ENCODE peak calls at places on chromosomes 11 and 22, in nine cellular contexts. C is gastrocnemius medialis, Z is spleen, L is uterus, I is mesendoderm, E is choroid plexus epithelial cell, S is AG10803, X is lower leg skin, G is GM06990. W is an unnamed sample.

GRCh38 chr22:24412274-24412673 is 15.1 kb upstream of the ADORA2A start:
- DNase-seq in L (no peak), S (no peak), Z (no peak), C (no peak), E (no peak), X (peak), G (no peak), I (no peak), W (no peak)

GRCh38 chr11:94134651-94135512 is 6.2 kb downstream of the PANX1 start:
- DNase-seq in G (no peak), E (peak), I (no peak), X (peak), L (peak), S (peak), Z (no peak), C (peak), W (peak)

GRCh38 chr11:132504501-132505041 is 1027.7 kb downstream of the OPCML start:
- DNase-seq in E (no peak), L (no peak), Z (no peak), C (no peak), X (no peak), G (no peak), I (peak), S (no peak), W (no peak)

GRCh38 chr22:33492210-33492651 is 428.0 kb downstream of the LARGE1 start:
- DNase-seq in C (no peak), E (peak), X (no peak), L (no peak), G (no peak), S (peak), Z (no peak), I (peak), W (no peak)

GRCh38 chr11:68352591-68352990 is 40.2 kb downstream of the LRP5 start:
- DNase-seq in I (no peak), L (no peak), X (no peak), E (no peak), C (no peak), S (no peak), Z (no peak), G (no peak), W (no peak)

GRCh38 chr11:5247479-5248192 is 2.0 kb downstream of the HBG1 start:
- DNase-seq in G (no peak), Z (no peak), I (no peak), C (no peak), E (no peak), S (no peak), L (no peak), X (no peak), W (no peak)

GRCh38 chr11:123509737-123510578 is 79.9 kb downstream of the GRAMD1B start:
- DNase-seq in G (no peak), I (peak), X (peak), C (no peak), E (peak), L (no peak), S (peak), Z (no peak), W (no peak)

GRCh38 chr11:103959279-103959930 is 77.0 kb upstream of the DDI1 start:
- DNase-seq in E (peak), L (no peak), C (no peak), G (peak), I (peak), X (no peak), S (peak), Z (no peak), W (no peak)

GRCh38 chr11:24298126-24298525 is 198.7 kb upstream of the LUZP2 start:
- DNase-seq in C (no peak), Z (no peak), I (no peak), L (no peak), X (no peak), G (no peak), E (peak), S (no peak), W (no peak)

GRCh38 chr11:66857927-66858185 is 992 bp downstream of the LRFN4 start:
- DNase-seq in X (no peak), E (no peak), S (no peak), G (no peak), L (no peak), C (no peak), Z (peak), I (no peak), W (no peak)

GRCh38 chr11:94793002-94793401 is 24.8 kb downstream of the AMOTL1 start:
- DNase-seq in Z (no peak), C (no peak), I (no peak), S (peak), L (no peak), G (no peak), X (no peak), E (no peak), W (no peak)

GRCh38 chr11:115644846-115645245 is 140.6 kb upstream of the CADM1 start:
- DNase-seq in Z (no peak), S (no peak), X (no peak), C (no peak), L (no peak), I (no peak), E (no peak), G (no peak), W (no peak)

GRCh38 chr11:134098566-134099184 is 29.8 kb downstream of the JAM3 start:
- DNase-seq in S (no peak), E (peak), I (peak), X (no peak), G (no peak), L (no peak), Z (no peak), C (no peak), W (no peak)

GRCh38 chr11:86205415-86206268 is 38.9 kb upstream of the EED start:
- DNase-seq in E (no peak), G (no peak), L (no peak), S (no peak), C (no peak), I (no peak), X (no peak), Z (no peak), W (no peak)

GRCh38 chr11:86201371-86201770 is 43.2 kb upstream of the EED start:
- DNase-seq in C (no peak), L (no peak), G (no peak), X (no peak), S (peak), E (no peak), I (no peak), Z (no peak), W (no peak)

GRCh38 chr11:86204356-86204755 is 40.2 kb upstream of the EED start:
- DNase-seq in C (no peak), X (no peak), I (no peak), L (no peak), S (no peak), E (no peak), Z (no peak), G (no peak), W (no peak)

GRCh38 chr11:86198156-86198555 is 46.4 kb upstream of the EED start:
- DNase-seq in L (no peak), G (no peak), Z (no peak), C (no peak), S (no peak), E (no peak), I (no peak), X (no peak), W (no peak)

DNA sequence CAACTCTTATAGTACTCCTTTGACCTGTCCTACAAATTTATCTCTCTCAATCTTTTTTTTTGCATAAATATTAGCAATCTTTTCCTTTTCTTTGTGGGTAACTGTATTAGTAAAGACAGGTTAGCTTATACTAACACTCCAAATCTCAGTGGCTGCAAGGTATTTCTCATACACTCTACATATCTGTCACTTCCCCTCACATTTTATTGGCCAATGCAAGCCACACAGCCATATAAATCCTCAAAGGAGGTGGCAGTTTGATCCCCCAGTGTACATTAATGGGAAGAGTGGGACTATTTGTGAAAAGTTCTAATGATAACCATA is 42.6 kb upstream of the EED start:
- DNase-seq in G (no peak), X (no peak), L (no peak), I (no peak), Z (no peak), S (no peak), E (no peak), C (no peak), W (no peak)
- H3K4me3 ChIP-seq in G (peak), X (no peak), L (no peak), I (no peak), Z (peak), S (peak), E (peak), C (peak), W (no peak)

GRCh38 chr11:10761085-10761698 is 10.1 kb downstream of the CTR9 start:
- DNase-seq in S (no peak), C (no peak), X (no peak), L (no peak), G (no peak), E (no peak), I (no peak), Z (no peak), W (no peak)
- H3K4me3 ChIP-seq in S (no peak), C (no peak), X (no peak), L (no peak), G (no peak), E (no peak), I (no peak), Z (no peak), W (no peak)

GRCh38 chr11:61552108-61552635 is 28.7 kb downstream of the SYT7 start:
- DNase-seq in E (no peak), L (no peak), S (no peak), I (no peak), X (no peak), Z (no peak), C (no peak), G (no peak), W (no peak)

GRCh38 chr11:61550665-61551227 is 30.1 kb downstream of the SYT7 start:
- DNase-seq in L (no peak), G (no peak), C (no peak), X (no peak), E (no peak), I (no peak), Z (no peak), S (no peak), W (no peak)

GRCh38 chr11:61551630-61552029 is 29.2 kb downstream of the SYT7 start:
- DNase-seq in G (no peak), Z (no peak), L (no peak), S (peak), I (no peak), X (no peak), C (no peak), E (peak), W (no peak)

GRCh38 chr11:61549177-61549576 is 31.7 kb downstream of the SYT7 start:
- DNase-seq in L (no peak), G (no peak), X (no peak), C (no peak), E (no peak), S (no peak), Z (no peak), I (no peak), W (no peak)

GRCh38 chr11:61549662-61550568 is 31.0 kb downstream of the SYT7 start:
- DNase-seq in S (no peak), L (no peak), C (no peak), I (no peak), Z (no peak), G (no peak), X (no peak), E (no peak), W (no peak)
- H3K4me3 ChIP-seq in S (no peak), L (no peak), C (no peak), I (no peak), Z (no peak), G (no peak), X (no peak), E (no peak), W (no peak)

DNA sequence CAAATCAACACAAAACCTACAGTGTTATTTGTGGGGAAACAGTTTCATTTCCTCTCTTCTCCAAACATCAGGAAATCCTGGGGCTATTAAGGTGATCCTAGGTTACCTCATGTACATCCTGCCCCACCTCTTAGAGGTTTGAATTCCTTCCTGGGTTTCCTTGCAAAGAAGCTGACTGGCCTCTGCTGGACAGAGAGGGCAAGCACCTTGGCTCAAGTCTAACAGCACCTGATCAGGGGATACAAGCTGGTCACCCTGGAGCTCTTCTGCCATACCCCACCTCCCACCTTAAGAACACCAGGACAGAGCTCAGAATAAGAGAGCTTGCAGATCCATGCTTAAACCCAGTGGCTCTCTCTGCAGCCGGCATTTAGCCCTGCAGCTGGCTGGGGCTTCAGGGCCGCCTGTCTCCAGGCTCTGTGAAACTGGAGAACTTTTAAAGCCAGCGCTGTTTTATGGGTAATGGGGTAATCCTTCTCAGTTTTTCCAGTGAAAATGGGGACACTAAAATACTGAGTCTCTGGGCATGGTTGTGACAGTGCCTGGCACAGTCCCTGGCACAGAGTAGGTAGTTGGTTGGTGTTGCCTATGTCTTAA is 386.6 kb upstream of the NARS2 start:
- DNase-seq in S (peak), I (peak), Z (no peak), G (no peak), L (no peak), E (peak), C (no peak), X (peak), W (peak)
- H3K4me3 ChIP-seq in S (no peak), I (no peak), Z (no peak), G (no peak), L (no peak), E (no peak), C (no peak), X (no peak), W (no peak)

GRCh38 chr22:38081636-38081940 is 2.4 kb downstream of the SLC16A8 start:
- DNase-seq in S (no peak), Z (no peak), X (no peak), C (no peak), E (no peak), L (no peak), G (no peak), I (no peak), W (no peak)
- H3K4me3 ChIP-seq in S (no peak), Z (peak), X (peak), C (peak), E (no peak), L (no peak), G (no peak), I (no peak), W (no peak)

GRCh38 chr11:119316017-119316728 is 757 bp downstream of the MCAM start:
- DNase-seq in C (no peak), E (no peak), Z (no peak), S (no peak), X (no peak), L (peak), I (no peak), G (no peak), W (no peak)

GRCh38 chr11:119316729-119317591 is at the start of gene MCAM:
- DNase-seq in L (peak), Z (no peak), I (peak), C (no peak), S (no peak), X (no peak), G (peak), E (peak), W (no peak)

GRCh38 chr11:119318240-119319135 is 1.6 kb upstream of the MCAM start:
- DNase-seq in C (no peak), S (peak), G (peak), L (no peak), X (peak), I (peak), Z (no peak), E (peak), W (no peak)

GRCh38 chr11:119319136-119319701 is 2.3 kb upstream of the MCAM start:
- DNase-seq in L (no peak), G (no peak), Z (no peak), X (peak), S (no peak), E (no peak), C (no peak), I (no peak), W (peak)

DNA sequence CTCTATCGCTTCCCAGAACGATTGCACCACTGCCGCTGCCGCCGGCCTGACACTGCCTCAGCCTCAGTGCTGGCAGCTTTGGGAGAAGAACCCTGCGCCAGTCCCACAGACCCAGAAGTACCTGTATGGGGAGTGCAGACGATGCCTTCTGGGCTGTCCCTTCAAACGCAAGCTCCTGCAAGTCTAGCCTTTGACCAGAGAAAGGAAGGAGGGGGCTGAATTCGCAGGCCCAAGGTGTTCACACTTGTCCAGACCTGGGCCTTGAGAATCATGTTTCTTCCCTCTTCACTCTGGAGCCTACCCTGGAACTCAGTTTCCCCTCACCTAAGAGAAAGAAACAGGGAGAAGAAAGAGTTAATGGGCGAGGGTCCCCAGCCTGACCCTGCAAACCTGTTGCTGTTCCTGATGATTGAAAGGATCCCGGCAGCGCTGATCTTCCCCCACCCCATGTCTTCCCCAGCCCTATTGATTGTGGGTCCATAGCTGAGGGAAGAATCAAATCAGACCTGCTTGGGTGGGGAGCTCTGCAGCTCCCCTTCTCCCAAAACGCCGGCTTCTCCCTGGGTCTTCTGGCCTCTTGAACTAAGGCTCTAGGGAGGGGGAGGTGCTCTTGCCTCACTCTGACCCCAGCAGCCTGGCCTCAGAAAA is 786 bp upstream of the MCAM start:
- DNase-seq in X (no peak), E (no peak), C (no peak), Z (no peak), I (no peak), G (no peak), S (no peak), L (no peak), W (no peak)
- H3K4me3 ChIP-seq in X (no peak), E (no peak), C (peak), Z (peak), I (no peak), G (peak), S (peak), L (peak), W (peak)

DNA sequence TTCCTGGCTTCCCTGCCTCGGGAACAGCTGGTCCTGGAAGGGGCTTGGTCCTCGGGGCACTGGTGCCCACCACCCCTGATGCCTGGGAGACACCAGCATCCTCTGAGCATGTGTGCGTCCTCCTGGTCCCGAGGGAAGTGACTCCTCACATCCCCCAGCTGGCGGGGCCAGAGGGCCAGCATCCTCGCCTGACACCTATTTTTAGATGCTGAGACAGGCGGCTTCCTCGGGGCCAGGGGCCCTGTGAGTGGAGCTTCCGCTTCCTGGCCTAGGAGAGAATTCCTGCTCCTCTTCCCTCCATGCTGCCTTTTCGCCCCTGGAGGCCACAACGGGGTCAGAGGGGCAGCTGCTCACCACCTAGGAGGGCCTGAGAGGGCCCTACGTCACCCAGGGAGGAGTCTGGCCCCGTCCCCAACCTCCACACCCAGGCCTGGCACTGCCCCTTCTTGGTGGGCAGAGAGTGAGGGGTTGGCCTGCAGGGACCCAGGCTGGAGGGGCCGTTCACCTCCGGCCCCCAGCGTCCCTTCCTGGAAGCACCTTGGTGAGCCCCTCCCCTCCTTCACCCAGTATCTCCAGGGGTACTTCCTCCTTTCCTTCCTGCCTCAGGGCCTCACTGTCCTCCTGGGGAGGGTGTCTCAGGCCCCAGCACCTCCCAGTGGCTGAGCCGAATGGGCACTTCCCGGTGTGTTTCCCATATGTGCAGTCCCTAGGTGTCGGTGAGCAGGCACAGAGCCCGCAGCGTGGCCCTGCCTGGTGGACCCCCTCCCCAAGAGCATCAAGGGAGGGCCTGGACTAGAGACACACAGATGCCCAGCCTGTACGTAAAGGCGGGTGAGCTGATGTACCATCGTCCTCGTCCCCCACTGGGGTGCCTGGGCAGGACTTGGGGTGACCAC is 6.1 kb downstream of the CD81 start:
- DNase-seq in X (no peak), C (peak), Z (peak), E (peak), G (no peak), S (no peak), L (peak), I (peak), W (no peak)
- H3K4me3 ChIP-seq in X (no peak), C (peak), Z (peak), E (no peak), G (peak), S (peak), L (peak), I (no peak), W (no peak)